ENCODE peak calls at places on chromosomes 3 and 15, in eight cellular contexts. T, W, N, U, G, M, O and I are unnamed samples.

GRCh38 chr15:96409231-96410138 is 79.0 kb downstream of the NR2F2 start:
- DNase-seq in T (peak; percentile 37), W (peak; percentile 5), N (no peak), U (peak; percentile 4), G (no peak), M (no peak), O (peak; percentile 38), I (peak; percentile 33)

GRCh38 chr3:48465531-48466378 is 19.2 kb downstream of the ATRIP start:
- DNase-seq in T (peak; percentile 92), W (peak; percentile 100), N (peak; percentile 94), U (peak; percentile 96), G (peak; percentile 98), M (no peak), O (peak; percentile 75), I (peak; percentile 97)

GRCh38 chr15:59492389-59493377 is 54.7 kb downstream of the FAM81A start:
- DNase-seq in T (peak; percentile 63), W (peak; percentile 70), N (peak; percentile 29), U (peak; percentile 65), G (peak; percentile 81), M (peak; percentile 40), O (peak; percentile 38), I (peak; percentile 70)

GRCh38 chr3:27224197-27224596 is 145.0 kb downstream of the NEK10 start:
- DNase-seq in T (no peak), W (peak; percentile 17), N (no peak), U (no peak), G (no peak), M (no peak), O (no peak), I (no peak)

GRCh38 chr15:76330281-76330680 is 6.3 kb upstream of the ISL2 start:
- DNase-seq in T (peak; percentile 66), W (peak; percentile 46), N (no peak), U (peak; percentile 47), G (peak; percentile 81), M (no peak), O (peak; percentile 28), I (peak; percentile 71)

GRCh38 chr3:90010341-90010740 is 902.9 kb downstream of the EPHA3 start:
- DNase-seq in T (no peak), W (peak; percentile 47), N (no peak), U (no peak), G (no peak), M (no peak), O (no peak), I (no peak)

GRCh38 chr3:176795897-176796296 is 401.4 kb downstream of the TBL1XR1 start:
- DNase-seq in T (no peak), W (no peak), N (no peak), U (no peak), G (no peak), M (no peak), O (no peak), I (no peak)

GRCh38 chr15:48718646-48719045 is 73.1 kb upstream of the FBN1 start:
- DNase-seq in T (no peak), W (peak; percentile 59), N (no peak), U (no peak), G (no peak), M (no peak), O (peak; percentile 31), I (no peak)

GRCh38 chr3:143565943-143566342 is 282.3 kb downstream of the SLC9A9 start:
- DNase-seq in T (no peak), W (no peak), N (no peak), U (no peak), G (no peak), M (no peak), O (no peak), I (no peak)

DNA sequence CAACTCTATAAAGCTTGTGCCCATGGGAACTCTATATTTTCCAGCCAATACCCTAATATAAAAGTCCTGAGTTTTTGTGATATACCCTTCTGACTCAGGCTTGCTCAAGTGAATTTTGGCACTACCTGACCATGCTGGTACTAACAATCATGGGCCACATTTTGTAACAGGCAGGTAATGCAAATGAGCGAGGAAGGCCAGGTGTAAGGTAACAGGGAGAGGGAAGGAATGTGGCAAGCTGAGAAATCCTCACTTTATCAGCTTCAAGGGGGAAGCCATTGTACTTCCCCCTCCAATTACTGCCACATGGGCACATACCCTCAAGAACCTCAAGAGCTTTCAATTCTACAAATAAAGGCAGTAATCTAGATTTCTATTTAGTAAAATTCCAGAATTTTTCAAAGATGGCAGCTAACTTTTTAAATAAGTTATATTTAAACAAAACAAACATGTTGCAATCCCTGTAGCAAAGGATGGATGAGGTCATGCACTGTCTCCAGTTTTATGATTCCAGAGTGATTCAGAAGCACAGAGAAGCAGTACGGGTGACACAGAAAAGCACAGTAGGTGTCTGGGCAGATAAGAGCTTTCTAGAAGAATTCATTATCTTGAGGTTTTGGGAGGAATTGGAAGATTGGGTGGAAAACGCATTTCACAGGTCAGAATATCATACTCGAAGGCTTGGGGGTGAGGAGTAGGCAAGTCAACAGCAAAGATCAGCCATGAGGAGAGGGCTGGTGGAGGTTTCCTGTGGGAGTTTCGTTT is 87.6 kb downstream of the FOXP1 start:
- DNase-seq in T (no peak), W (peak; percentile 91), N (no peak), U (peak; percentile 5), G (peak; percentile 77), M (no peak), O (peak; percentile 20), I (no peak)
- TF ChIP-seq USF2 in T (no peak), W (no peak), N (no peak), U (no peak), G (no peak), M (no peak), O (no peak), I (no peak)

GRCh38 chr3:160806686-160807085 is 50.7 kb downstream of the PPM1L start:
- DNase-seq in T (no peak), W (no peak), N (no peak), U (no peak), G (no peak), M (no peak), O (no peak), I (no peak)

GRCh38 chr3:160808838-160809237 is 52.8 kb downstream of the PPM1L start:
- DNase-seq in T (no peak), W (no peak), N (no peak), U (no peak), G (no peak), M (no peak), O (no peak), I (no peak)

GRCh38 chr3:160806094-160806493 is 50.1 kb downstream of the PPM1L start:
- DNase-seq in T (no peak), W (no peak), N (no peak), U (no peak), G (no peak), M (no peak), O (no peak), I (no peak)

GRCh38 chr3:160801386-160802118 is 45.5 kb downstream of the PPM1L start:
- DNase-seq in T (no peak), W (peak; percentile 0), N (no peak), U (no peak), G (no peak), M (no peak), O (no peak), I (no peak)

GRCh38 chr3:160804762-160805161 is 48.7 kb downstream of the PPM1L start:
- DNase-seq in T (no peak), W (no peak), N (no peak), U (no peak), G (no peak), M (no peak), O (no peak), I (peak; percentile 29)
- TF ChIP-seq USF2 in T (no peak), W (no peak), N (no peak), U (no peak), G (no peak), M (no peak), O (no peak), I (no peak)

GRCh38 chr3:5186854-5187151 is 704 bp upstream of the EDEM1 start:
- DNase-seq in T (no peak), W (peak; percentile 44), N (no peak), U (peak; percentile 15), G (no peak), M (no peak), O (no peak), I (peak; percentile 28)

GRCh38 chr3:5187152-5187919 is at the start of gene EDEM1:
- DNase-seq in T (peak; percentile 90), W (peak; percentile 94), N (peak; percentile 66), U (peak; percentile 88), G (peak; percentile 95), M (peak; percentile 76), O (peak; percentile 99), I (peak; percentile 99)

GRCh38 chr3:5186089-5186853 is 1.2 kb upstream of the EDEM1 start:
- DNase-seq in T (no peak), W (no peak), N (no peak), U (no peak), G (no peak), M (no peak), O (no peak), I (no peak)

GRCh38 chr3:5188419-5189405 is 1.2 kb downstream of the EDEM1 start:
- DNase-seq in T (no peak), W (peak; percentile 17), N (no peak), U (peak; percentile 68), G (peak; percentile 53), M (no peak), O (peak; percentile 51), I (peak; percentile 41)

DNA sequence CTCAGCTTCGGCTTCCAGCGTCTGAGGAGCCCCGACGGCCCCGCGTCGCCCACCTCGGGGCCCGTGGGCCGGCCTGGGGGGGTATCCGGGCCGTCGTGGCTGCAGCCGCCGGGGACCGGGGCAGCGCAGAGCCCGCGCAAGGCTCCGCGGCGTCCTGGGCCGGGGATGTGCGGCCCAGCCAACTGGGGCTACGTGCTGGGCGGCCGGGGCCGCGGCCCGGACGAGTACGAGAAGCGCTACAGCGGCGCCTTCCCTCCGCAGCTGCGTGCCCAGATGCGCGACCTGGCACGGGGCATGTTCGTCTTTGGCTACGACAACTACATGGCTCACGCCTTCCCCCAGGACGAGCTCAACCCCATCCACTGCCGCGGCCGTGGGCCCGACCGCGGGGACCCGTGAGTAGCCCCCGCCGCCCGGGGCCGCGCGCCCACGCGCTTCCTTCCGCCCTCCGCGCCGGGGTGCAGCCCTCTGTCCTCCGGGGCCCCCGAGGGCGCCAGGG is 462 bp downstream of the EDEM1 start:
- DNase-seq in T (peak; percentile 38), W (peak; percentile 24), N (no peak), U (no peak), G (peak; percentile 38), M (no peak), O (peak; percentile 69), I (peak; percentile 76)
- TF ChIP-seq USF2 in T (no peak), W (no peak), N (no peak), U (no peak), G (no peak), M (no peak), O (no peak), I (no peak)

GRCh38 chr15:39621961-39622360 is 41.1 kb downstream of the THBS1 start:
- DNase-seq in T (no peak), W (no peak), N (no peak), U (no peak), G (no peak), M (no peak), O (no peak), I (no peak)

GRCh38 chr15:39622660-39623549 is 42.0 kb downstream of the THBS1 start:
- DNase-seq in T (no peak), W (no peak), N (no peak), U (no peak), G (no peak), M (no peak), O (no peak), I (no peak)

GRCh38 chr15:39624806-39625205 is 43.9 kb downstream of the THBS1 start:
- DNase-seq in T (no peak), W (peak; percentile 93), N (no peak), U (peak; percentile 50), G (no peak), M (peak; percentile 45), O (no peak), I (no peak)

GRCh38 chr15:39625451-39625850 is 44.6 kb downstream of the THBS1 start:
- DNase-seq in T (no peak), W (no peak), N (no peak), U (no peak), G (no peak), M (no peak), O (no peak), I (no peak)

GRCh38 chr15:39623550-39623931 is 42.7 kb downstream of the THBS1 start:
- DNase-seq in T (no peak), W (no peak), N (no peak), U (no peak), G (no peak), M (peak; percentile 83), O (no peak), I (no peak)
- TF ChIP-seq USF2 in T (no peak), W (no peak), N (no peak), U (no peak), G (no peak), M (peak; percentile 77), O (no peak), I (no peak)